ENCODE peak calls at places on chromosome 19, in four cellular contexts. V, F, B and R are unnamed samples.
A peak's percentile ranks its signal among the peaks of the same experiment; 100 is the strongest.

GRCh38 chr19:39083599-39083982 is 577 bp upstream of the ACP7 start:
- DNase-seq in B (no peak), V (no peak), F (no peak), R (no peak)

GRCh38 chr19:47447470-47448359 is 24.0 kb downstream of the SLC8A2 start:
- DNase-seq in V (no peak), F (peak; percentile 44), B (peak; percentile 45), R (peak; percentile 95)

GRCh38 chr19:43532571-43532961 is 422 bp upstream of the ZNF575 start:
- DNase-seq in B (peak; percentile 26), V (no peak), F (no peak), R (no peak)

GRCh38 chr19:40589723-40590429 is 11.3 kb upstream of the LTBP4 start:
- DNase-seq in F (no peak), B (no peak), V (no peak), R (no peak)

GRCh38 chr19:13727798-13728197 is 36.5 kb upstream of the MRI1 start:
- DNase-seq in F (no peak), V (peak; percentile 34), B (no peak), R (no peak)

GRCh38 chr19:18292460-18292809 is 11.0 kb upstream of the JUND start:
- DNase-seq in B (no peak), F (no peak), V (no peak), R (peak; percentile 82)

GRCh38 chr19:48629297-48629598 is 7.9 kb downstream of the DBP start:
- DNase-seq in B (no peak), F (no peak), V (no peak), R (no peak)

GRCh38 chr19:7516281-7516862 is 469 bp downstream of the ZNF358 start:
- DNase-seq in B (no peak), V (no peak), F (no peak), R (peak; percentile 51)

GRCh38 chr19:406121-406711 is 2.7 kb downstream of the C2CD4C start:
- DNase-seq in B (no peak), F (no peak), V (no peak), R (no peak)

GRCh38 chr19:45547965-45548609 is 36.5 kb downstream of the OPA3 start:
- DNase-seq in F (no peak), B (no peak), V (peak; percentile 42), R (no peak)

GRCh38 chr19:17525141-17525540 is 13.7 kb downstream of the PGLS start:
- DNase-seq in V (no peak), B (no peak), F (no peak), R (no peak)

GRCh38 chr19:11196406-11197287 is 698 bp downstream of the KANK2 start:
- DNase-seq in F (no peak), V (peak; percentile 17), B (no peak), R (no peak)

GRCh38 chr19:7440188-7440975 is 48.5 kb downstream of the PEX11G start:
- DNase-seq in V (no peak), B (no peak), F (no peak), R (no peak)

GRCh38 chr19:46386151-46386550 is 27.2 kb downstream of the CCDC8 start:
- DNase-seq in F (no peak), V (no peak), B (no peak), R (no peak)

GRCh38 chr19:33310606-33311325 is 8.4 kb upstream of the CEBPA start:
- DNase-seq in V (no peak), F (no peak), B (no peak), R (no peak)

GRCh38 chr19:44848036-44848804 is 2.1 kb downstream of the NECTIN2 start:
- DNase-seq in B (no peak), F (no peak), V (peak; percentile 36), R (no peak)

GRCh38 chr19:10292789-10293636 is 3.3 kb downstream of the ICAM5 start:
- DNase-seq in B (no peak), V (no peak), F (no peak), R (no peak)

GRCh38 chr19:35903550-35904179 is 1.3 kb downstream of the HCST start:
- DNase-seq in B (peak; percentile 85), V (no peak), F (peak; percentile 75), R (peak; percentile 60)

GRCh38 chr19:4089400-4089908 is 22.8 kb upstream of the ZBTB7A start:
- DNase-seq in F (no peak), V (no peak), B (peak; percentile 52), R (no peak)

GRCh38 chr19:2783781-2784145 is 690 bp upstream of the SGTA start:
- DNase-seq in V (no peak), B (no peak), F (no peak), R (no peak)

GRCh38 chr19:13953021-13953531 is 767 bp downstream of the DCAF15 start:
- DNase-seq in F (no peak), V (peak; percentile 22), B (no peak), R (no peak)

GRCh38 chr19:41551711-41552110 is 24.3 kb upstream of the CEACAM21 start:
- DNase-seq in V (no peak), B (no peak), F (no peak), R (no peak)

GRCh38 chr19:11299946-11300810 is 4.2 kb downstream of the TSPAN16 start:
- DNase-seq in B (no peak), V (no peak), F (no peak), R (no peak)

GRCh38 chr19:50325310-50326100 is 3.7 kb downstream of the KCNC3 start:
- DNase-seq in B (peak; percentile 54), V (peak; percentile 40), F (peak; percentile 72), R (peak; percentile 97)

GRCh38 chr19:9792191-9793050 is 23.9 kb upstream of the ZNF846 start:
- DNase-seq in B (peak; percentile 89), F (peak; percentile 85), V (peak; percentile 20), R (peak; percentile 92)

GRCh38 chr19:27676877-27677276 is 1536.1 kb downstream of the UQCRFS1 start:
- DNase-seq in V (no peak), F (no peak), B (no peak), R (no peak)

GRCh38 chr19:47518139-47518538 is 3.3 kb upstream of the NAPA start:
- DNase-seq in F (no peak), B (peak; percentile 47), V (no peak), R (no peak)

GRCh38 chr19:46944123-46944718 is 75.4 kb upstream of the NPAS1 start:
- DNase-seq in V (no peak), B (no peak), F (no peak), R (no peak)

GRCh38 chr19:44839272-44839671 is 6.8 kb upstream of the NECTIN2 start:
- DNase-seq in F (no peak), B (no peak), V (no peak), R (no peak)

GRCh38 chr19:54434862-54435174 is 14.2 kb upstream of the LENG8 start:
- DNase-seq in V (no peak), F (no peak), B (no peak), R (no peak)

GRCh38 chr19:51294211-51294976 is 17.1 kb upstream of the IGLON5 start:
- DNase-seq in F (no peak), V (no peak), B (no peak), R (peak; percentile 55)

GRCh38 chr19:44884566-44884965 is 6.5 kb upstream of the TOMM40 start:
- DNase-seq in V (no peak), F (no peak), B (no peak), R (no peak)

GRCh38 chr19:14536926-14537692 is 7.7 kb downstream of the TECR start:
- DNase-seq in F (peak; percentile 26), V (peak; percentile 86), B (no peak), R (peak; percentile 94)